ENCODE peak calls at places on chromosome 19, in seven cellular contexts. L is K562, P is iPS DF 6.9, N is psoas muscle, U is endodermal cell, M is neural progenitor cell, G is spleen. B is an unnamed sample.

GRCh38 chr19:5974721-5975387 is 3.1 kb downstream of the RANBP3 start:
- DNase-seq in N (no peak), M (no peak), U (no peak), P (no peak), L (no peak), G (peak; percentile 57), B (peak; percentile 15)

GRCh38 chr19:19956431-19957075 is 55.8 kb downstream of the ZNF93 start:
- DNase-seq in P (peak; percentile 66), L (no peak), N (no peak), G (no peak), U (peak; percentile 78), M (peak; percentile 87), B (no peak)

GRCh38 chr19:38070573-38070972 is 153.4 kb downstream of the DPF1 start:
- DNase-seq in N (no peak), G (no peak), L (no peak), P (no peak), U (no peak), M (no peak), B (no peak)

GRCh38 chr19:41997121-41997850 is 3.3 kb upstream of the ATP1A3 start:
- DNase-seq in U (peak; percentile 91), M (peak; percentile 90), N (peak; percentile 37), G (no peak), L (peak; percentile 79), P (no peak), B (peak; percentile 82)

GRCh38 chr19:54426291-54426918 is 11.1 kb downstream of the TTYH1 start:
- DNase-seq in G (no peak), P (no peak), L (peak; percentile 5), N (no peak), M (peak; percentile 45), U (peak; percentile 57), B (peak; percentile 57)

GRCh38 chr19:39335168-39335567 is 675 bp downstream of the GMFG start:
- DNase-seq in L (peak; percentile 56), G (peak; percentile 84), M (no peak), U (no peak), P (no peak), N (no peak), B (no peak)

GRCh38 chr19:13215572-13216380 is 65.6 kb downstream of the IER2 start:
- DNase-seq in L (no peak), N (no peak), M (no peak), G (no peak), U (no peak), P (no peak), B (no peak)

GRCh38 chr19:34475975-34476594 is 5.5 kb upstream of the WTIP start:
- DNase-seq in L (no peak), M (no peak), N (no peak), P (no peak), U (no peak), G (no peak), B (no peak)

GRCh38 chr19:14434543-14435319 is 1.6 kb downstream of the PKN1 start:
- DNase-seq in N (peak; percentile 63), M (no peak), P (no peak), G (peak; percentile 86), L (peak; percentile 54), U (no peak), B (peak; percentile 90)

GRCh38 chr19:12244370-12244769 is 50.3 kb downstream of the ZNF44 start:
- DNase-seq in G (no peak), P (no peak), N (no peak), M (peak; percentile 7), L (no peak), U (no peak), B (no peak)

GRCh38 chr19:36255316-36255715 is 40.4 kb downstream of the ZNF146 start:
- DNase-seq in P (no peak), U (no peak), G (no peak), M (no peak), L (no peak), N (no peak), B (no peak)

GRCh38 chr19:1154731-1155351 is 19.2 kb downstream of the SBNO2 start:
- DNase-seq in N (peak; percentile 95), P (no peak), G (peak; percentile 95), L (no peak), M (no peak), U (no peak), B (peak; percentile 95)

GRCh38 chr19:29188704-29189375 is 24.1 kb downstream of the UQCRFS1 start:
- DNase-seq in L (no peak), M (no peak), G (no peak), U (no peak), P (no peak), N (peak; percentile 33), B (no peak)

GRCh38 chr19:447816-448546 is 12.9 kb downstream of the SHC2 start:
- DNase-seq in G (no peak), M (no peak), N (no peak), U (no peak), L (no peak), P (no peak), B (no peak)

GRCh38 chr19:359653-359925 is 15.0 kb upstream of the MIER2 start:
- DNase-seq in L (no peak), U (no peak), N (no peak), P (no peak), G (no peak), M (no peak), B (no peak)

GRCh38 chr19:14383556-14383897 is 2.3 kb downstream of the ADGRE5 start:
- DNase-seq in N (no peak), M (no peak), L (peak; percentile 10), P (no peak), U (no peak), G (no peak), B (no peak)

GRCh38 chr19:289651-290538 is 1.3 kb downstream of the PLPP2 start:
- DNase-seq in G (no peak), L (peak; percentile 45), U (peak; percentile 94), M (no peak), P (no peak), N (no peak), B (peak; percentile 61)

GRCh38 chr19:46993622-46994021 is 26.0 kb upstream of the NPAS1 start:
- DNase-seq in M (no peak), P (no peak), G (no peak), U (peak; percentile 28), L (no peak), N (no peak), B (no peak)

GRCh38 chr19:46990998-46991676 is 28.5 kb upstream of the NPAS1 start:
- DNase-seq in G (peak; percentile 85), L (peak; percentile 77), M (peak; percentile 93), U (peak; percentile 95), N (peak; percentile 80), P (peak; percentile 63), B (peak; percentile 87)

GRCh38 chr19:46995492-46995891 is 24.1 kb upstream of the NPAS1 start:
- DNase-seq in N (no peak), U (peak; percentile 32), M (no peak), L (no peak), G (no peak), P (no peak), B (no peak)

GRCh38 chr19:46994141-46994686 is 25.4 kb upstream of the NPAS1 start:
- DNase-seq in G (no peak), N (no peak), P (no peak), M (no peak), U (no peak), L (no peak), B (peak; percentile 35)

GRCh38 chr19:46992699-46993535 is 26.7 kb upstream of the NPAS1 start:
- DNase-seq in N (peak; percentile 47), P (no peak), L (no peak), M (no peak), G (peak; percentile 82), U (peak; percentile 37), B (no peak)
- H3K27ac ChIP-seq in N (peak overlapping the region; percentile 63), P (no peak overlapping the region), L (no peak overlapping the region), M (no peak overlapping the region), G (peak overlapping the region; percentile 75), U (no peak overlapping the region), B (no peak overlapping the region)

GRCh38 chr19:30668521-30669155 is 296.5 kb downstream of the ZNF536 start:
- DNase-seq in L (no peak), M (no peak), P (no peak), G (peak; percentile 54), U (no peak), N (no peak), B (peak; percentile 52)
- H3K4me3 ChIP-seq in L (no peak overlapping the region), M (no peak overlapping the region), P (no peak overlapping the region), G (no peak overlapping the region), U (no peak overlapping the region), N (no peak overlapping the region), B (no peak overlapping the region)

DNA sequence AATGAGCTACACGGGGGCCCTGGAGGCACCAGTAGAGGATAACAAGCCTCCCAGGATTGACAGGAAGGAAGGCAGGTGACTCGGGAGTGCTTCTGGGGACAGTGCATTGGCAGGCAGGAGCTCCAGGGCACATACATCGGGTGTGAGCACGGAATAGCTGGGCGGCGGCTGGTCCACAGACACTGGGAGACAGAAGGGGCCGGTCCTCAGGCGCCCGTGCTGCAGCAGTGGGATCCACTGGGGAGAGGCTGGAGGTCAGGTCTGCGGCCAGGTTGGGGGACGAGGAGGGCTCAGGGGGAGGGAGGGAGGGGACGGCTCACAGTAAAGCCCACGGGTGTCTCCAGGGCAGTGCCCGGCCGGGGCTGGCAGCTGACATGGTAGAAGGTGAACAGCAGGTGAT is 2.1 kb upstream of the ANGPTL8 start:
- DNase-seq in L (no peak), P (no peak), G (no peak), U (no peak), N (no peak), M (no peak), B (no peak)
- H3K27ac ChIP-seq in L (no peak overlapping the region), P (no peak overlapping the region), G (no peak overlapping the region), U (peak overlapping the region; percentile 49), N (no peak overlapping the region), M (no peak overlapping the region), B (no peak overlapping the region)

GRCh38 chr19:2422951-2423880 is 4.2 kb downstream of the TIMM13 start:
- DNase-seq in N (no peak), P (no peak), M (no peak), U (no peak), L (no peak), G (peak; percentile 83), B (no peak)
- H3K4me3 ChIP-seq in N (no peak overlapping the region), P (no peak overlapping the region), M (no peak overlapping the region), U (no peak overlapping the region), L (no peak overlapping the region), G (no peak overlapping the region), B (no peak overlapping the region)

DNA sequence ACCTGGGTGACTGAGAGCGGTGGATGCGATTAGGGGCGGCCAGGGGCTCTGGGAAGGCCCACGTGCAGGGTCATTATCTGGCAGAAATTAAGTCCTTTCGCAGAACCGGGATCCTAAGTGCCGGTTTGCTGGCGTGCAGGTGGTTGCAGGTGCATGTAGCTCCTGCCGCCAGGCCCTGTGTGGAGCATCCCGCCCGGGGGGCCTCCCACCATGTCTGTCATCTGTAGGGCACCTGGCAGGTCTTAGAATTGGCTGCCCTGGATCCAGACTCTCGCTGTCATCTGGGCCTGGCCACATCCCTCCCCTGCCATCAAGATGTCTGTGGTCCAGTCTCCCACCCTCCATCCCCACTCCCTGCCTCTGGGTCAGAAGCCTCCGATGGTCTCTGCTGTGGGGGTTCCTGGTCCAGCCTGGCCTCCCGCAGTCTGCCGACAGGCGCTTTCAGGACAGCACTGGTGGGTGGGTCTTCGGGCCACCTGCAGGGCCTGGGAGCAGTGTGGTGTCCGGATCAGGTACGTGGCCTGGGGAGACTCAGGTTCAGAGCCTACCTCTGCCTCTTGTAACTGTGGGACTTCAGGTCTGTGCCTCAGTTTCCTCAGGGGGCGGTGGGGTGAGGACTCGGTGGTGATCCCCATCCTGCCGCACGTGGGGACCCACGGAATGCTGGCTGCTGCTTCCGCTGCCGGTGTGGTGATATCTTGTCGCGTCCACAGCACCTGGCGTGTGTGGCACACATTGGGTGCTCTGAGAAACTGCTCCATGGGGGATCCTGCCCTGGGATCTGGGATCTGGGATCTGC is 5.4 kb downstream of the GNA11 start:
- DNase-seq in G (peak; percentile 67), M (no peak), U (no peak), P (no peak), L (no peak), N (no peak), B (no peak)
- H3K27ac ChIP-seq in G (peak overlapping the region; percentile 87), M (no peak overlapping the region), U (no peak overlapping the region), P (no peak overlapping the region), L (no peak overlapping the region), N (peak overlapping the region; percentile 86), B (no peak overlapping the region)